ENCODE peak calls at places on chromosomes 5 and 9, in ten cellular contexts. C is GM04504; O is posterior vena cava; A is naive thymus-derived CD8-positive, alpha-beta T cell; M is naive B cell; F is left cardiac atrium; G is DMS 273 treated with DMSO at 0.1 percent for 48 hours; Y is cardiac fibroblast; N is stomach; P is stimulated activated CD8-positive, alpha-beta memory T cell treated with anti-CD3 and anti-CD28 coated beads, Interleukin-15, amount 100 ng/mL, for 1 hour. X is an unnamed sample.

GRCh38 chr9:79662553-79662956 is 90.8 kb downstream of the TLE4 start:
- DNase-seq in C (peak; percentile 38), O (no peak), A (no peak), M (no peak), F (no peak), G (peak; percentile 56), Y (peak; percentile 22), N (no peak), P (no peak), X (no peak)

GRCh38 chr5:45454114-45454513 is 242.1 kb downstream of the HCN1 start:
- DNase-seq in C (peak; percentile 3), O (no peak), A (no peak), M (no peak), F (no peak), G (peak; percentile 19), Y (peak; percentile 3), N (no peak), P (no peak), X (no peak)

GRCh38 chr9:35960029-35960655 is 2.2 kb upstream of the OR2S2 start:
- DNase-seq in C (no peak), O (no peak), A (no peak), M (no peak), F (no peak), G (no peak), Y (peak; percentile 53), N (no peak), P (no peak), X (no peak)

GRCh38 chr5:177473461-177473991 is at the start of gene DBN1:
- DNase-seq in C (no peak), O (no peak), A (no peak), M (no peak), F (peak; percentile 58), G (no peak), Y (peak; percentile 66), N (peak; percentile 49), P (no peak), X (no peak)

GRCh38 chr9:18255747-18256146 is 218.2 kb upstream of the ADAMTSL1 start:
- DNase-seq in C (no peak), O (no peak), A (no peak), M (no peak), F (no peak), G (no peak), Y (no peak), N (no peak), P (no peak), X (no peak)

GRCh38 chr5:44875661-44876250 is 67.0 kb downstream of the MRPS30 start:
- DNase-seq in C (no peak), O (no peak), A (no peak), M (no peak), F (no peak), G (no peak), Y (no peak), N (no peak), P (no peak), X (no peak)

GRCh38 chr5:154740483-154740882 is 14.7 kb upstream of the LARP1 start:
- DNase-seq in C (peak; percentile 28), O (peak; percentile 87), A (no peak), M (no peak), F (peak; percentile 68), G (no peak), Y (peak; percentile 90), N (peak; percentile 70), P (no peak), X (no peak)

GRCh38 chr9:87301381-87301780 is 196.3 kb upstream of the DAPK1 start:
- DNase-seq in C (no peak), O (no peak), A (no peak), M (no peak), F (no peak), G (no peak), Y (no peak), N (no peak), P (no peak), X (no peak)

GRCh38 chr9:134384811-134385479 is 58.7 kb downstream of the RXRA start:
- DNase-seq in C (no peak), O (no peak), A (no peak), M (no peak), F (no peak), G (no peak), Y (no peak), N (no peak), P (no peak), X (no peak)

GRCh38 chr9:98481676-98482075 is 226.2 kb upstream of the TBC1D2 start:
- DNase-seq in C (no peak), O (no peak), A (no peak), M (no peak), F (no peak), G (no peak), Y (no peak), N (no peak), P (no peak), X (no peak)

GRCh38 chr9:71909887-71910601 is 949 bp downstream of the ABHD17B start:
- DNase-seq in C (no peak), O (no peak), A (peak; percentile 26), M (no peak), F (peak; percentile 59), G (peak; percentile 14), Y (peak; percentile 31), N (peak; percentile 52), P (no peak), X (no peak)

GRCh38 chr9:134230942-134231325 is 66.6 kb upstream of the RNU6ATAC start:
- DNase-seq in C (no peak), O (no peak), A (no peak), M (no peak), F (no peak), G (no peak), Y (no peak), N (no peak), P (no peak), X (no peak)

GRCh38 chr5:170159101-170159698 is 53.5 kb downstream of the FOXI1 start:
- DNase-seq in C (peak; percentile 86), O (no peak), A (no peak), M (no peak), F (no peak), G (no peak), Y (peak; percentile 21), N (no peak), P (no peak), X (no peak)

GRCh38 chr9:97313746-97314145 is 6.3 kb downstream of the CCDC180 start:
- DNase-seq in C (no peak), O (no peak), A (no peak), M (no peak), F (no peak), G (no peak), Y (no peak), N (no peak), P (no peak), X (no peak)

GRCh38 chr5:172689801-172690200 is 48.7 kb downstream of the NEURL1B start:
- DNase-seq in C (no peak), O (no peak), A (no peak), M (no peak), F (no peak), G (no peak), Y (no peak), N (no peak), P (no peak), X (peak; percentile 70)

GRCh38 chr5:123810253-123810652 is 298.3 kb downstream of the CSNK1G3 start:
- DNase-seq in C (no peak), O (no peak), A (no peak), M (no peak), F (peak; percentile 29), G (no peak), Y (peak; percentile 3), N (no peak), P (no peak), X (no peak)

GRCh38 chr9:114394523-114395193 is 6.9 kb upstream of the AKNA start:
- DNase-seq in C (no peak), O (no peak), A (no peak), M (no peak), F (no peak), G (peak; percentile 53), Y (no peak), N (no peak), P (no peak), X (no peak)

GRCh38 chr9:134069536-134070399 is 1.9 kb upstream of the BRD3 start:
- DNase-seq in C (no peak), O (no peak), A (no peak), M (no peak), F (no peak), G (no peak), Y (no peak), N (peak; percentile 16), P (no peak), X (peak; percentile 76)

GRCh38 chr9:92480332-92480771 is 2.0 kb downstream of the ASPN start:
- DNase-seq in C (no peak), O (no peak), A (no peak), M (no peak), F (no peak), G (no peak), Y (peak; percentile 42), N (no peak), P (no peak), X (no peak)

GRCh38 chr5:181243521-181244307 is at the start of gene RACK1:
- DNase-seq in C (peak; percentile 72), O (peak; percentile 96), A (peak; percentile 83), M (peak; percentile 89), F (peak; percentile 92), G (no peak), Y (peak; percentile 90), N (peak; percentile 88), P (peak; percentile 81), X (peak; percentile 95)

GRCh38 chr9:123362856-123363255 is 6.9 kb downstream of the CRB2 start:
- DNase-seq in C (no peak), O (no peak), A (no peak), M (no peak), F (no peak), G (no peak), Y (no peak), N (no peak), P (no peak), X (no peak)

GRCh38 chr5:132265336-132266030 is 8.0 kb downstream of the PDLIM4 start:
- DNase-seq in C (peak; percentile 97), O (peak; percentile 89), A (no peak), M (no peak), F (peak; percentile 73), G (no peak), Y (peak; percentile 97), N (no peak), P (no peak), X (peak; percentile 20)

GRCh38 chr9:128286435-128286834 is 10.4 kb downstream of the SWI5 start:
- DNase-seq in C (no peak), O (no peak), A (no peak), M (no peak), F (peak; percentile 53), G (no peak), Y (peak; percentile 79), N (no peak), P (no peak), X (no peak)

GRCh38 chr5:112154940-112155686 is 264.0 kb downstream of the EPB41L4A start:
- DNase-seq in C (no peak), O (no peak), A (no peak), M (no peak), F (no peak), G (no peak), Y (no peak), N (no peak), P (no peak), X (no peak)

GRCh38 chr9:88092699-88093359 is 45.4 kb downstream of the SPATA31C2 start:
- DNase-seq in C (no peak), O (no peak), A (no peak), M (no peak), F (peak; percentile 33), G (no peak), Y (peak; percentile 70), N (no peak), P (no peak), X (no peak)

GRCh38 chr9:125428060-125428481 is 166.4 kb downstream of the GAPVD1 start:
- DNase-seq in C (no peak), O (no peak), A (no peak), M (peak; percentile 35), F (no peak), G (no peak), Y (peak; percentile 17), N (peak; percentile 36), P (no peak), X (no peak)